ENCODE peak calls at places on chromosome 13, in eight cellular contexts. M is colonic mucosa; I is stimulated activated CD8-positive, alpha-beta memory T cell treated with anti-CD3 and anti-CD28 coated beads, Interleukin-4, amount 100 ng/mL, for 24 hours; T is GM12891; X is NCI-H1105 treated with DMSO at 0.1 percent for 48 hours; H is activated naive CD4-positive, alpha-beta T cell treated with anti-CD3 and anti-CD28 coated beads for 36 hours; O is tibial nerve; F is RKO. S is an unnamed sample.

GRCh38 chr13:102902789-102903347 is 57.0 kb downstream of the ERCC5 start:
- DNase-seq in M (no peak), I (no peak), T (no peak), X (no peak), H (no peak), O (no peak), F (no peak), S (no peak)

GRCh38 chr13:106104281-106104901 is 431.1 kb downstream of the EFNB2 start:
- DNase-seq in M (no peak), I (no peak), T (no peak), X (no peak), H (no peak), O (no peak), F (peak), S (no peak)

GRCh38 chr13:113433391-113433916 is 19.8 kb downstream of the ADPRHL1 start:
- DNase-seq in M (no peak), I (no peak), T (no peak), X (no peak), H (no peak), O (no peak), F (no peak), S (no peak)

GRCh38 chr13:75908137-75908536 is 272.0 kb downstream of the LMO7 start:
- DNase-seq in M (peak), I (no peak), T (no peak), X (no peak), H (no peak), O (no peak), F (no peak), S (peak)

GRCh38 chr13:44280461-44280860 is 93.2 kb upstream of the SERP2 start:
- DNase-seq in M (no peak), I (no peak), T (no peak), X (no peak), H (no peak), O (no peak), F (no peak), S (no peak)

GRCh38 chr13:98706446-98707110 is 45.9 kb downstream of the SLC15A1 start:
- DNase-seq in M (no peak), I (no peak), T (no peak), X (no peak), H (no peak), O (no peak), F (no peak), S (no peak)

GRCh38 chr13:57627663-57628062 is 3.9 kb upstream of the PCDH17 start:
- DNase-seq in M (no peak), I (no peak), T (no peak), X (peak), H (no peak), O (no peak), F (peak), S (no peak)

GRCh38 chr13:48097793-48098192 is 2.9 kb upstream of the MED4 start:
- DNase-seq in M (no peak), I (no peak), T (no peak), X (no peak), H (no peak), O (no peak), F (no peak), S (no peak)

GRCh38 chr13:64154514-64154913 is 2738.9 kb upstream of the PCDH20 start:
- DNase-seq in M (no peak), I (no peak), T (no peak), X (peak), H (no peak), O (no peak), F (peak), S (no peak)

GRCh38 chr13:50893211-50893852 is 16.3 kb upstream of the RNASEH2B start:
- DNase-seq in M (no peak), I (no peak), T (no peak), X (no peak), H (peak), O (no peak), F (no peak), S (no peak)

GRCh38 chr13:64551755-64552154 is 2678.4 kb downstream of the PCDH9 start:
- DNase-seq in M (no peak), I (no peak), T (no peak), X (no peak), H (no peak), O (no peak), F (peak), S (no peak)

GRCh38 chr13:99085139-99085845 is 107.4 kb upstream of the DOCK9 start:
- DNase-seq in M (peak), I (no peak), T (no peak), X (no peak), H (peak), O (peak), F (no peak), S (no peak)

GRCh38 chr13:99311748-99312492 is 4.7 kb upstream of the GPR183 start:
- DNase-seq in M (no peak), I (no peak), T (no peak), X (no peak), H (no peak), O (peak), F (no peak), S (no peak)

GRCh38 chr13:101523154-101523669 is 70.7 kb downstream of the ITGBL1 start:
- DNase-seq in M (no peak), I (no peak), T (no peak), X (no peak), H (no peak), O (no peak), F (no peak), S (no peak)

GRCh38 chr13:26220575-26220974 is 1.5 kb downstream of the RNF6 start:
- DNase-seq in M (no peak), I (no peak), T (no peak), X (no peak), H (no peak), O (no peak), F (peak), S (no peak)

GRCh38 chr13:28387740-28388501 is 107.0 kb downstream of the FLT1 start:
- DNase-seq in M (no peak), I (no peak), T (no peak), X (no peak), H (no peak), O (no peak), F (no peak), S (no peak)

GRCh38 chr13:106533940-106534843 is 1.3 kb downstream of the EFNB2 start:
- DNase-seq in M (peak), I (no peak), T (no peak), X (peak), H (peak), O (peak), F (peak), S (peak)

GRCh38 chr13:83780201-83780600 is 102.1 kb downstream of the SLITRK1 start:
- DNase-seq in M (no peak), I (no peak), T (no peak), X (no peak), H (no peak), O (no peak), F (no peak), S (no peak)

GRCh38 chr13:80276371-80277289 is 64.3 kb downstream of the SPRY2 start:
- DNase-seq in M (no peak), I (no peak), T (no peak), X (peak), H (no peak), O (peak), F (no peak), S (no peak)

GRCh38 chr13:62320129-62320724 is 904.6 kb upstream of the PCDH20 start:
- DNase-seq in M (no peak), I (no peak), T (no peak), X (peak), H (no peak), O (no peak), F (peak), S (no peak)

GRCh38 chr13:65856464-65856863 is 1373.7 kb downstream of the PCDH9 start:
- DNase-seq in M (no peak), I (no peak), T (no peak), X (no peak), H (no peak), O (no peak), F (no peak), S (no peak)

GRCh38 chr13:97233499-97233898 is 11.4 kb downstream of the MBNL2 start:
- DNase-seq in M (no peak), I (no peak), T (no peak), X (no peak), H (no peak), O (no peak), F (no peak), S (no peak)